ENCODE peak calls at places on chromosomes 4 and X, in ten cellular contexts. One of them, this sample, is unnamed.

GRCh38 chr4:107115185-107115847 is 79.2 kb upstream of the DKK2 start:
- DNase-seq in K562: no peak
- DNase-seq in SK-N-SH: peak; percentile 22
- DNase-seq in breast epithelium: no peak
- DNase-seq in stomach: no peak
- DNase-seq in H1: no peak
- DNase-seq in sigmoid colon: no peak
- DNase-seq in HCT116: no peak
- DNase-seq in GM23338: peak; percentile 7
- DNase-seq in Panc1: no peak
- DNase-seq in this sample: no peak

GRCh38 chr4:8039290-8039689 is 99.6 kb upstream of the AFAP1 start:
- DNase-seq in breast epithelium: no peak
- DNase-seq in H1: no peak
- DNase-seq in GM23338: peak; percentile 67
- DNase-seq in Panc1: no peak
- DNase-seq in SK-N-SH: peak; percentile 85
- DNase-seq in K562: no peak
- DNase-seq in HCT116: no peak
- DNase-seq in stomach: no peak
- DNase-seq in sigmoid colon: no peak
- DNase-seq in this sample: no peak

GRCh38 chr4:183183906-183184535 is 85.0 kb downstream of the WWC2 start:
- DNase-seq in HCT116: no peak
- DNase-seq in H1: no peak
- DNase-seq in breast epithelium: no peak
- DNase-seq in SK-N-SH: no peak
- DNase-seq in Panc1: no peak
- DNase-seq in stomach: no peak
- DNase-seq in sigmoid colon: no peak
- DNase-seq in GM23338: no peak
- DNase-seq in K562: no peak
- DNase-seq in this sample: no peak

GRCh38 chrX:118370921-118371624 is 25.2 kb downstream of the WDR44 start:
- DNase-seq in K562: no peak
- DNase-seq in GM23338: no peak
- DNase-seq in stomach: no peak
- DNase-seq in HCT116: no peak
- DNase-seq in sigmoid colon: no peak
- DNase-seq in breast epithelium: no peak
- DNase-seq in SK-N-SH: no peak
- DNase-seq in H1: no peak
- DNase-seq in Panc1: no peak
- DNase-seq in this sample: no peak

GRCh38 chr4:20354120-20354519 is 102.4 kb downstream of the SLIT2 start:
- DNase-seq in Panc1: no peak
- DNase-seq in stomach: no peak
- DNase-seq in breast epithelium: no peak
- DNase-seq in HCT116: no peak
- DNase-seq in SK-N-SH: no peak
- DNase-seq in sigmoid colon: no peak
- DNase-seq in GM23338: peak; percentile 38
- DNase-seq in K562: no peak
- DNase-seq in H1: no peak
- DNase-seq in this sample: no peak

GRCh38 chr4:111210576-111210975 is 587.7 kb upstream of the PITX2 start:
- DNase-seq in breast epithelium: no peak
- DNase-seq in Panc1: no peak
- DNase-seq in K562: no peak
- DNase-seq in GM23338: no peak
- DNase-seq in H1: no peak
- DNase-seq in HCT116: no peak
- DNase-seq in stomach: no peak
- DNase-seq in sigmoid colon: no peak
- DNase-seq in SK-N-SH: no peak
- DNase-seq in this sample: no peak

GRCh38 chrX:134604701-134605271 is 53.5 kb downstream of the PLAC1 start:
- DNase-seq in Panc1: no peak
- DNase-seq in H1: no peak
- DNase-seq in HCT116: peak; percentile 43
- DNase-seq in GM23338: no peak
- DNase-seq in K562: no peak
- DNase-seq in breast epithelium: no peak
- DNase-seq in SK-N-SH: no peak
- DNase-seq in sigmoid colon: no peak
- DNase-seq in stomach: peak; percentile 74
- DNase-seq in this sample: no peak

GRCh38 chrX:152072236-152072635 is 66.1 kb downstream of the MAGEA10 start:
- DNase-seq in K562: peak; percentile 22
- DNase-seq in SK-N-SH: no peak
- DNase-seq in sigmoid colon: no peak
- DNase-seq in H1: no peak
- DNase-seq in stomach: no peak
- DNase-seq in GM23338: no peak
- DNase-seq in breast epithelium: no peak
- DNase-seq in Panc1: no peak
- DNase-seq in HCT116: no peak
- DNase-seq in this sample: no peak

GRCh38 chr4:92677805-92678204 is 374.0 kb downstream of the GRID2 start:
- DNase-seq in breast epithelium: no peak
- DNase-seq in H1: no peak
- DNase-seq in Panc1: no peak
- DNase-seq in K562: no peak
- DNase-seq in GM23338: no peak
- DNase-seq in sigmoid colon: no peak
- DNase-seq in SK-N-SH: no peak
- DNase-seq in stomach: no peak
- DNase-seq in HCT116: no peak
- DNase-seq in this sample: no peak

GRCh38 chrX:133297284-133297683 is 79.1 kb upstream of the TFDP3 start:
- DNase-seq in SK-N-SH: no peak
- DNase-seq in HCT116: no peak
- DNase-seq in H1: no peak
- DNase-seq in GM23338: no peak
- DNase-seq in Panc1: no peak
- DNase-seq in breast epithelium: no peak
- DNase-seq in K562: no peak
- DNase-seq in sigmoid colon: no peak
- DNase-seq in stomach: no peak
- DNase-seq in this sample: no peak

GRCh38 chr4:74032064-74032463 is 6.4 kb downstream of the CXCL3 start:
- DNase-seq in HCT116: no peak
- DNase-seq in GM23338: no peak
- DNase-seq in K562: no peak
- DNase-seq in Panc1: no peak
- DNase-seq in H1: no peak
- DNase-seq in breast epithelium: no peak
- DNase-seq in SK-N-SH: no peak
- DNase-seq in sigmoid colon: no peak
- DNase-seq in stomach: no peak
- DNase-seq in this sample: no peak

GRCh38 chr4:3442959-3443749 is 1.4 kb downstream of the HGFAC start:
- DNase-seq in sigmoid colon: no peak
- DNase-seq in breast epithelium: no peak
- DNase-seq in SK-N-SH: peak; percentile 94
- DNase-seq in stomach: peak; percentile 52
- DNase-seq in K562: peak; percentile 85
- DNase-seq in GM23338: peak; percentile 64
- DNase-seq in Panc1: no peak
- DNase-seq in H1: peak; percentile 93
- DNase-seq in HCT116: no peak
- DNase-seq in this sample: no peak

GRCh38 chr4:27043200-27043599 is 182.6 kb downstream of the STIM2 start:
- DNase-seq in stomach: no peak
- DNase-seq in H1: no peak
- DNase-seq in SK-N-SH: no peak
- DNase-seq in K562: no peak
- DNase-seq in HCT116: no peak
- DNase-seq in sigmoid colon: no peak
- DNase-seq in Panc1: no peak
- DNase-seq in GM23338: no peak
- DNase-seq in breast epithelium: no peak
- DNase-seq in this sample: no peak

DNA sequence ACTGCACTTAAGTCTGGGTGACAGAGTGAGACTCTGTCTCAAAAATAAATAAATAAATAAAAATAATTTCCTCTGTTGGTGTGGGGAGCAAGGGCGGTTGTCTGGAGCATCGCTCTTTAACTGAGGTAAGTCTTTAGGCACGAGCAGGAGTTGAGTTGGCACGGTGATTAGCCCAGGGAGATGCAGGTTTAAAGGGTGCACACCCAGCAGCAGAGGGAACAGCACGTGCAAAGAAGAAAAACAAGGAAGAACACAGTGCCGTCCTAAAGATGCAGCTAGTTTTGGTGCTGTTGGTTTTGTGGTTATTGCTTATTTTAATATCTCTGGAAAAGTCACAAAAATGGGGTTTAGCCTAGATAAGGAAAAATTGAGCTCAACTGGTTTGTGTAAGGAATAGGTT is 87.8 kb downstream of the DHX15 start:
- DNase-seq in sigmoid colon: no peak
- DNase-seq in K562: no peak
- DNase-seq in breast epithelium: no peak
- DNase-seq in HCT116: no peak
- DNase-seq in Panc1: no peak
- DNase-seq in SK-N-SH: no peak
- DNase-seq in stomach: no peak
- DNase-seq in H1: no peak
- DNase-seq in GM23338: no peak
- DNase-seq in this sample: no peak
- TF ChIP-seq POLR2AphosphoS5 in sigmoid colon: no peak
- TF ChIP-seq POLR2AphosphoS5 in K562: no peak
- TF ChIP-seq POLR2AphosphoS5 in breast epithelium: no peak
- TF ChIP-seq POLR2AphosphoS5 in HCT116: no peak
- TF ChIP-seq POLR2AphosphoS5 in Panc1: no peak
- TF ChIP-seq POLR2AphosphoS5 in SK-N-SH: no peak
- TF ChIP-seq POLR2AphosphoS5 in stomach: no peak
- TF ChIP-seq POLR2AphosphoS5 in H1: no peak
- TF ChIP-seq POLR2AphosphoS5 in GM23338: no peak
- TF ChIP-seq POLR2AphosphoS5 in this sample: no peak

GRCh38 chr4:37567781-37568180 is 118.4 kb downstream of the RELL1 start:
- DNase-seq in stomach: no peak
- DNase-seq in breast epithelium: no peak
- DNase-seq in K562: no peak
- DNase-seq in GM23338: no peak
- DNase-seq in SK-N-SH: no peak
- DNase-seq in Panc1: no peak
- DNase-seq in sigmoid colon: no peak
- DNase-seq in HCT116: no peak
- DNase-seq in H1: no peak
- DNase-seq in this sample: no peak

GRCh38 chr4:37568494-37568893 is 117.7 kb downstream of the RELL1 start:
- DNase-seq in GM23338: no peak
- DNase-seq in breast epithelium: no peak
- DNase-seq in sigmoid colon: no peak
- DNase-seq in SK-N-SH: no peak
- DNase-seq in HCT116: no peak
- DNase-seq in H1: no peak
- DNase-seq in stomach: peak; percentile 44
- DNase-seq in Panc1: no peak
- DNase-seq in K562: no peak
- DNase-seq in this sample: no peak

DNA sequence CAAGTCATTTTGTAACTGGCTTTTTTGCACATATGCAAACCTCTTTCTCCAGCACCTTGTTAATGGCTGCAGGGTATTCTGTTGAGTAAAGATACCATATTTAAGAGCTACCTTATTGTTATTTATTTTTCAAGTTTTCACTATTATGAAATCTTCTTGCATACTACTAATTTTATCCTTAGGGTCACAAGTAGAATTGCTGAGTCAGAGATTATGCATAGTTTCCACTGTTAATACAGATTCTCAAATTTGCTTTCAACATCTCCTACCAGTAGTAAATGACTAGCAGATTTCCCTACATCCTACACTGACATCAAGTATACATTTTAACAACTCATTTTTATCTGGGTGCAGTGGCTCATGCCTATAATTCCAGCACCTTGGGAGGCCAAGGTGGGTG is 112.6 kb downstream of the RELL1 start:
- DNase-seq in sigmoid colon: no peak
- DNase-seq in SK-N-SH: no peak
- DNase-seq in K562: no peak
- DNase-seq in breast epithelium: no peak
- DNase-seq in stomach: no peak
- DNase-seq in Panc1: no peak
- DNase-seq in HCT116: no peak
- DNase-seq in H1: no peak
- DNase-seq in GM23338: no peak
- DNase-seq in this sample: no peak
- H3K27ac ChIP-seq in sigmoid colon: no peak overlapping the region
- H3K27ac ChIP-seq in SK-N-SH: no peak overlapping the region
- H3K27ac ChIP-seq in K562: no peak overlapping the region
- H3K27ac ChIP-seq in breast epithelium: no peak overlapping the region
- H3K27ac ChIP-seq in stomach: no peak overlapping the region
- H3K27ac ChIP-seq in Panc1: no peak overlapping the region
- H3K27ac ChIP-seq in HCT116: no peak overlapping the region
- H3K27ac ChIP-seq in H1: no peak overlapping the region
- H3K27ac ChIP-seq in GM23338: no peak overlapping the region
- H3K27ac ChIP-seq in this sample: no peak overlapping the region

DNA sequence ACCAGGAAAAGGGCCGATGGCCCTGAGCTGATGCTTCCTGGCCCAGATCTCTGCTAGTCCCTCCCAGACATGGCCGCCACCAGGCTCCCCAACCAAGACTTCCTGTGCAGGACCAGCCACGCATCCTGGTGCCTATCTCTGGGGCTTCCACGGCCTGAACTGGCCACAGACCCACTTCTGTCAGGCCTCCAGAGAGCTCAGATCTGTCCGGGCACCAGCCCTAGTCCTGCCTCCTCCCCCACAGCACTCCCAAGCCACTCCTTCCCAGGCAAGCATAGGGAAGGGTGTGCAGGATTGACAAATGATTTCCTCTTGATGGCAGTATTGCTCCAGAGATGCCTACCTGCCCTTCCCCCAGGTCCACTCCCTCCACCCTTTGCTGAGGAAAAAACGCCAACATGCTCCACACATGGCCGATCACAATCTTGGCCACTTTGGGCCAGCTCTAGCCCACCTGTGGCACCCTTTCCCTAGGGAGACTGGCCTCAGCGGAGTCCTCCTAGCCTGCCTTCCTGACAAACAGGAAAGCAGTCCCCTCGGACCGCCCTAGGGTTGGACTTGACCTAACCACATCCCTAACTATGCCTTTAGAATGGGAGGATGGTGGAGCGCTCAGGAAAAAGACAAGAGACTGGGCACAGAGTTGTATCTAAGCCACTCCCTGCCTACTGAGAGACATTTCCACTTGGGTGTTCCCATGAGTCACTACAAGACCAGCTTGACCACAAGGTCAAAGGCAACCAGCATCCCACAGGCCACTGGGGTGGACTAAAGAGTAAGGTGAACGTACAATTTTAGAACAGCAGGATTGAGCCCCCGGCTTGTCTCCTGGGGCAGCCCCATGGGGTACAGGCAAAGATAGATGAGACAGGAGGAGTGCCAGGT is 277.5 kb upstream of the AGTR2 start:
- DNase-seq in H1: peak; percentile 44
- DNase-seq in SK-N-SH: peak; percentile 70
- DNase-seq in breast epithelium: peak; percentile 59
- DNase-seq in Panc1: no peak
- DNase-seq in HCT116: peak; percentile 40
- DNase-seq in K562: peak; percentile 46
- DNase-seq in GM23338: peak; percentile 38
- DNase-seq in sigmoid colon: peak; percentile 80
- DNase-seq in stomach: peak; percentile 70
- DNase-seq in this sample: no peak
- TF ChIP-seq CTCF in H1: peak; percentile 41
- TF ChIP-seq CTCF in SK-N-SH: peak; percentile 55
- TF ChIP-seq CTCF in breast epithelium: peak; percentile 46
- TF ChIP-seq CTCF in Panc1: no peak
- TF ChIP-seq CTCF in HCT116: peak; percentile 25
- TF ChIP-seq CTCF in K562: peak; percentile 29
- TF ChIP-seq CTCF in GM23338: peak; percentile 12
- TF ChIP-seq CTCF in sigmoid colon: no peak
- TF ChIP-seq CTCF in stomach: peak; percentile 54
- TF ChIP-seq CTCF in this sample: peak; percentile 16

GRCh38 chr4:108141213-108142045 is 27.3 kb downstream of the LEF1 start:
- DNase-seq in breast epithelium: no peak
- DNase-seq in H1: no peak
- DNase-seq in stomach: no peak
- DNase-seq in Panc1: no peak
- DNase-seq in GM23338: peak; percentile 37
- DNase-seq in K562: no peak
- DNase-seq in SK-N-SH: no peak
- DNase-seq in HCT116: no peak
- DNase-seq in sigmoid colon: no peak
- DNase-seq in this sample: no peak
- TF ChIP-seq POLR2AphosphoS5 in breast epithelium: no peak
- TF ChIP-seq POLR2AphosphoS5 in H1: no peak
- TF ChIP-seq POLR2AphosphoS5 in stomach: no peak
- TF ChIP-seq POLR2AphosphoS5 in Panc1: no peak
- TF ChIP-seq POLR2AphosphoS5 in GM23338: no peak
- TF ChIP-seq POLR2AphosphoS5 in K562: no peak
- TF ChIP-seq POLR2AphosphoS5 in SK-N-SH: no peak
- TF ChIP-seq POLR2AphosphoS5 in HCT116: no peak
- TF ChIP-seq POLR2AphosphoS5 in sigmoid colon: no peak
- TF ChIP-seq POLR2AphosphoS5 in this sample: no peak